ENCODE peak calls at places on chromosomes 7 and 10, in four cellular contexts. One of them, this sample, is unnamed. For H3K4me1, the result is how much of the 10 kb centered on the place peaks cover.

GRCh38 chr10:44011603-44011981 is 362.9 kb upstream of the ZNF32 start:
- DNase-seq in cardiac muscle cell: no peak
- DNase-seq in spleen: no peak
- DNase-seq in transverse colon: no peak
- DNase-seq in this sample: no peak

GRCh38 chr7:98249106-98249505 is 2.9 kb downstream of the TECPR1 start:
- DNase-seq in spleen: no peak
- DNase-seq in cardiac muscle cell: no peak
- DNase-seq in transverse colon: no peak
- DNase-seq in this sample: no peak

GRCh38 chr10:78688945-78689935 is 379.5 kb upstream of the ZMIZ1 start:
- DNase-seq in transverse colon: no peak
- DNase-seq in cardiac muscle cell: no peak
- DNase-seq in spleen: no peak
- DNase-seq in this sample: peak

GRCh38 chr10:42753126-42753506 is 29.5 kb upstream of the BMS1 start:
- DNase-seq in spleen: peak
- DNase-seq in transverse colon: peak
- DNase-seq in cardiac muscle cell: peak
- DNase-seq in this sample: peak

GRCh38 chr7:116885724-116886123 is 23.3 kb downstream of the CAPZA2 start:
- DNase-seq in transverse colon: no peak
- DNase-seq in spleen: no peak
- DNase-seq in cardiac muscle cell: no peak
- DNase-seq in this sample: no peak

GRCh38 chr7:157021893-157022680 is 11.6 kb upstream of the MNX1 start:
- DNase-seq in cardiac muscle cell: no peak
- DNase-seq in transverse colon: no peak
- DNase-seq in spleen: peak
- DNase-seq in this sample: no peak

GRCh38 chr10:29160110-29160669 is 128.7 kb upstream of the LYZL1 start:
- DNase-seq in spleen: no peak
- DNase-seq in transverse colon: no peak
- DNase-seq in cardiac muscle cell: no peak
- DNase-seq in this sample: no peak

GRCh38 chr10:74011016-74011415 is 13.1 kb downstream of the VCL start:
- DNase-seq in cardiac muscle cell: no peak
- DNase-seq in spleen: no peak
- DNase-seq in transverse colon: no peak
- DNase-seq in this sample: no peak

GRCh38 chr7:130700760-130701159 is 14.4 kb upstream of the TSGA13 start:
- DNase-seq in cardiac muscle cell: no peak
- DNase-seq in spleen: no peak
- DNase-seq in transverse colon: no peak
- DNase-seq in this sample: no peak

GRCh38 chr10:50503661-50504320 is 120.0 kb downstream of the SGMS1 start:
- DNase-seq in transverse colon: no peak
- DNase-seq in cardiac muscle cell: no peak
- DNase-seq in spleen: no peak
- DNase-seq in this sample: no peak

GRCh38 chr7:143261901-143262300 is 1.3 kb upstream of the GSTK1 start:
- DNase-seq in transverse colon: no peak
- DNase-seq in spleen: no peak
- DNase-seq in cardiac muscle cell: no peak
- DNase-seq in this sample: no peak

GRCh38 chr7:3537210-3537875 is 236.3 kb downstream of the SDK1 start:
- DNase-seq in transverse colon: no peak
- DNase-seq in cardiac muscle cell: peak
- DNase-seq in spleen: no peak
- DNase-seq in this sample: no peak

GRCh38 chr7:69395072-69395714 is 203.1 kb upstream of the AUTS2 start:
- DNase-seq in spleen: no peak
- DNase-seq in cardiac muscle cell: no peak
- DNase-seq in transverse colon: no peak
- DNase-seq in this sample: no peak

GRCh38 chr7:35729061-35729783 is 34.3 kb upstream of the HERPUD2 start:
- DNase-seq in spleen: peak
- DNase-seq in cardiac muscle cell: no peak
- DNase-seq in transverse colon: peak
- DNase-seq in this sample: no peak

GRCh38 chr7:18515067-18515466 is 19.5 kb downstream of the HDAC9 start:
- DNase-seq in transverse colon: no peak
- DNase-seq in cardiac muscle cell: no peak
- DNase-seq in spleen: no peak
- DNase-seq in this sample: no peak

GRCh38 chr7:100753750-100754149 is 20.4 kb downstream of the ZAN start:
- DNase-seq in transverse colon: no peak
- DNase-seq in cardiac muscle cell: no peak
- DNase-seq in spleen: no peak
- DNase-seq in this sample: no peak

GRCh38 chr10:124589491-124590006 is 127.9 kb downstream of the LHPP start:
- DNase-seq in transverse colon: no peak
- DNase-seq in spleen: peak
- DNase-seq in cardiac muscle cell: no peak
- DNase-seq in this sample: peak

GRCh38 chr10:52212062-52212461 is 102.0 kb upstream of the DKK1 start:
- DNase-seq in transverse colon: peak
- DNase-seq in spleen: no peak
- DNase-seq in cardiac muscle cell: no peak
- DNase-seq in this sample: no peak

GRCh38 chr7:124072603-124073324 is 39.9 kb upstream of the TMEM229A start:
- DNase-seq in cardiac muscle cell: no peak
- DNase-seq in transverse colon: no peak
- DNase-seq in spleen: no peak
- DNase-seq in this sample: no peak

GRCh38 chr7:29239638-29240037 is 45.1 kb downstream of the CHN2 start:
- DNase-seq in cardiac muscle cell: no peak
- DNase-seq in spleen: no peak
- DNase-seq in transverse colon: no peak
- DNase-seq in this sample: no peak

GRCh38 chr10:14749051-14749809 is 25.5 kb downstream of the FAM107B start:
- DNase-seq in spleen: peak
- DNase-seq in transverse colon: peak
- DNase-seq in cardiac muscle cell: peak
- DNase-seq in this sample: no peak

GRCh38 chr7:97818066-97818663 is 54.0 kb downstream of the ASNS start:
- DNase-seq in transverse colon: no peak
- DNase-seq in cardiac muscle cell: no peak
- DNase-seq in spleen: no peak
- DNase-seq in this sample: no peak

GRCh38 chr7:152383341-152384234 is 52.2 kb downstream of the KMT2C start:
- DNase-seq in cardiac muscle cell: no peak
- DNase-seq in transverse colon: no peak
- DNase-seq in spleen: no peak
- DNase-seq in this sample: no peak

GRCh38 chr10:72173635-72174296 is 42.0 kb upstream of the ANAPC16 start:
- DNase-seq in spleen: no peak
- DNase-seq in cardiac muscle cell: no peak
- DNase-seq in transverse colon: no peak
- DNase-seq in this sample: no peak

GRCh38 chr7:74272305-74273038 is 16.7 kb upstream of the CLIP2 start:
- DNase-seq in spleen: peak
- DNase-seq in cardiac muscle cell: no peak
- DNase-seq in transverse colon: peak
- DNase-seq in this sample: peak

GRCh38 chr10:117545141-117546019 is 2.8 kb downstream of the EMX2 start:
- DNase-seq in spleen: no peak
- DNase-seq in transverse colon: no peak
- DNase-seq in cardiac muscle cell: no peak
- DNase-seq in this sample: no peak

GRCh38 chr7:116799912-116800311 is 62.5 kb upstream of the CAPZA2 start:
- DNase-seq in cardiac muscle cell: no peak
- DNase-seq in spleen: no peak
- DNase-seq in transverse colon: no peak
- DNase-seq in this sample: no peak

GRCh38 chr7:27124096-27124978 is 6.2 kb downstream of the HOXA4 start:
- DNase-seq in cardiac muscle cell: no peak
- DNase-seq in spleen: no peak
- DNase-seq in transverse colon: peak
- DNase-seq in this sample: peak
- H3K4me1 ChIP-seq in cardiac muscle cell: under half
- H3K4me1 ChIP-seq in spleen: under half
- H3K4me1 ChIP-seq in transverse colon: half or more
- H3K4me1 ChIP-seq in this sample: half or more

GRCh38 chr7:99270702-99271101 is 1.9 kb upstream of the MYH16 start:
- DNase-seq in transverse colon: no peak
- DNase-seq in cardiac muscle cell: no peak
- DNase-seq in spleen: no peak
- DNase-seq in this sample: no peak
- H3K4me1 ChIP-seq in transverse colon: under half
- H3K4me1 ChIP-seq in cardiac muscle cell: under half
- H3K4me1 ChIP-seq in spleen: under half
- H3K4me1 ChIP-seq in this sample: under half

DNA sequence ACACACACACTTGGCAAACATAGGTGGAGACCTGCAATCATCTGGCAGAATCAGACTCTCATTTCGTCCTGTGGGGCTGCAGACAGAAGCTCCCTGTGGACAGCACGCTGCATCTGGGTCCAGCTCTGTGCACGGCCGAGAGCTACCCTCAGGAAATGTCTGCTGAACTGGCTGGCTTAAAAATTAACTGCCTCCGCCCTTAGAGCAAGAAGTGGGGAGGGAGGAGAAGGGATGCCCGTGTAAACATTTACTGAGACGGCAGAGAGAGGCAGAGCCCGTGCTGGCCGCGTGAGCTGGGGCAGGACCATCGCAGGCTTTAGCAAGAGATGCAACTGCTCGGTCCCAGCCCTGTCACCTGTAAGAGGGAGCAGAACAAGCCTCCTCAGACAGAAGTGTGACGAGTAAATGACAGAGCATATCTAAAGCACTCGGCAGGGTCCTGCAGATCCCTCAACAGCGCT is 81.8 kb downstream of the TNS3 start:
- DNase-seq in spleen: no peak
- DNase-seq in transverse colon: peak
- DNase-seq in cardiac muscle cell: no peak
- DNase-seq in this sample: no peak
- H3K4me1 ChIP-seq in spleen: half or more
- H3K4me1 ChIP-seq in transverse colon: half or more
- H3K4me1 ChIP-seq in cardiac muscle cell: under half
- H3K4me1 ChIP-seq in this sample: under half

GRCh38 chr7:92763636-92764423 is 72.5 kb downstream of the CDK6 start:
- DNase-seq in transverse colon: no peak
- DNase-seq in spleen: no peak
- DNase-seq in cardiac muscle cell: no peak
- DNase-seq in this sample: no peak

GRCh38 chr7:92765725-92766124 is 70.6 kb downstream of the CDK6 start:
- DNase-seq in transverse colon: no peak
- DNase-seq in spleen: no peak
- DNase-seq in cardiac muscle cell: no peak
- DNase-seq in this sample: no peak

GRCh38 chr7:92768501-92769360 is 67.6 kb downstream of the CDK6 start:
- DNase-seq in transverse colon: no peak
- DNase-seq in cardiac muscle cell: no peak
- DNase-seq in spleen: no peak
- DNase-seq in this sample: no peak

GRCh38 chr7:92767427-92767826 is 68.9 kb downstream of the CDK6 start:
- DNase-seq in transverse colon: no peak
- DNase-seq in spleen: no peak
- DNase-seq in cardiac muscle cell: no peak
- DNase-seq in this sample: no peak

DNA sequence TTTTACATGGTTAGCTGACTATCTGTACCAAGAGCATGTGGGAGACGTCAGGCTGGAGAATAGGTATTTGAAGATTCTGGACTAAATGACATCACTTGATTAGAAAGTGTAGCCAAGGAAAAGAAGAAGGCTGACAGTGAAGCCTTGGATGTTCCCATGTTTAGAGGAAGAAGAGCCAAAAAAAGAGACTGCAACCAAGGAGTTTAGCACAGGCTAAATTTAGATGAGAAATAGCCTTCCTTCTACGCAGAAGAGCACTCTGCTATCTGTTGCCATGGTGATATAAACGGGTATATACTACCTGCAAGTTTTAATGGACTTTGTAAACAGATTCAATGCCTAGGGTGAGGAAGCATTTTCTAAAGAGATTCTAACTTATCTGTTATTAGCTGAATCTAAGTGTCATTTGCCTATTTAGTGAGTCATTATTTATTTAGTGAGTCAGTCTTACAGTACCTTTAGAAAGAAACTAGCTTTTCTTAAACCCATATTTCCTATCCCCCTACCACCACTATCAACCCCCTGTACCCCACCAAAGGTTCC is 69.8 kb downstream of the CDK6 start:
- DNase-seq in transverse colon: no peak
- DNase-seq in cardiac muscle cell: peak
- DNase-seq in spleen: no peak
- DNase-seq in this sample: no peak
- H3K4me1 ChIP-seq in transverse colon: under half
- H3K4me1 ChIP-seq in cardiac muscle cell: under half
- H3K4me1 ChIP-seq in spleen: under half
- H3K4me1 ChIP-seq in this sample: under half

DNA sequence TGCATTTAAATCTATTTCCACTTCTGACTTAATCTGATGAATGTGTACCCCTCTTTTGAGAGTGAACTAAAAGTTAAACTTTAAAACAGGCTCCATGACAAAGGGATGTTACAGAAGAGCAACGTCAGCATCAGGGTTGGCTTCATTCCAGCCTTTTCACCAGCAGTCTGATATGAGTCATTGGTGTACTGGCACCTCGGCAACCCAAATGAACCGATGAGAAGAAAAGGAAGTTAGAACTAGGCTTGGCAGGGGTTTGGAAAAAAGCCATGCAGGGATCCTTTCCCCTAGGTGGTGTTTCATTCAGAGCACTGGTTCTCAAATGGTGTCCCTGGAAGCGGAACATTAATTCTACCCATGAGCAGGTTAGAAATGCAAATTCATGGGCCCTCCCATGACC is 53.6 kb downstream of the SEC61G start:
- DNase-seq in spleen: no peak
- DNase-seq in transverse colon: no peak
- DNase-seq in cardiac muscle cell: no peak
- DNase-seq in this sample: no peak
- H3K4me1 ChIP-seq in spleen: under half
- H3K4me1 ChIP-seq in transverse colon: under half
- H3K4me1 ChIP-seq in cardiac muscle cell: under half
- H3K4me1 ChIP-seq in this sample: under half

This sample was measured in psoas muscle.